ENCODE peak calls at places on chromosomes 12 and 14, in nine cellular contexts. One of them, this sample, is unnamed.

GRCh38 chr12:92259852-92260251 is 114.2 kb upstream of the BTG1 start:
- DNase-seq in cardiac muscle cell: no peak
- DNase-seq in adrenal gland: no peak
- DNase-seq in choroid plexus epithelial cell: peak; percentile 25
- DNase-seq in fibroblast of lung: no peak
- DNase-seq in endodermal cell: no peak
- DNase-seq in OCI-LY7: no peak
- DNase-seq in astrocyte: no peak
- DNase-seq in IMR-90: peak; percentile 8
- DNase-seq in this sample: no peak

GRCh38 chr14:68394113-68394718 is 398.7 kb downstream of the ZFP36L1 start:
- DNase-seq in cardiac muscle cell: no peak
- DNase-seq in adrenal gland: no peak
- DNase-seq in choroid plexus epithelial cell: peak; percentile 27
- DNase-seq in fibroblast of lung: peak; percentile 62
- DNase-seq in endodermal cell: no peak
- DNase-seq in OCI-LY7: no peak
- DNase-seq in astrocyte: peak; percentile 47
- DNase-seq in IMR-90: peak; percentile 63
- DNase-seq in this sample: no peak

GRCh38 chr14:71372411-71372838 is 465.2 kb downstream of the PCNX1 start:
- DNase-seq in cardiac muscle cell: no peak
- DNase-seq in adrenal gland: no peak
- DNase-seq in choroid plexus epithelial cell: peak; percentile 93
- DNase-seq in fibroblast of lung: peak; percentile 87
- DNase-seq in endodermal cell: no peak
- DNase-seq in OCI-LY7: no peak
- DNase-seq in astrocyte: peak; percentile 86
- DNase-seq in IMR-90: peak; percentile 88
- DNase-seq in this sample: peak; percentile 11

GRCh38 chr12:117853600-117853999 is 115.2 kb downstream of the KSR2 start:
- DNase-seq in cardiac muscle cell: no peak
- DNase-seq in adrenal gland: no peak
- DNase-seq in choroid plexus epithelial cell: no peak
- DNase-seq in fibroblast of lung: peak; percentile 10
- DNase-seq in endodermal cell: no peak
- DNase-seq in OCI-LY7: no peak
- DNase-seq in astrocyte: no peak
- DNase-seq in IMR-90: no peak
- DNase-seq in this sample: no peak

GRCh38 chr12:113762849-113763816 is 203.0 kb downstream of the RBM19 start:
- DNase-seq in cardiac muscle cell: no peak
- DNase-seq in adrenal gland: no peak
- DNase-seq in choroid plexus epithelial cell: no peak
- DNase-seq in fibroblast of lung: no peak
- DNase-seq in endodermal cell: no peak
- DNase-seq in OCI-LY7: no peak
- DNase-seq in astrocyte: no peak
- DNase-seq in IMR-90: no peak
- DNase-seq in this sample: no peak

GRCh38 chr12:126874427-126875026 is 1392.4 kb upstream of the TMEM132C start:
- DNase-seq in cardiac muscle cell: peak; percentile 71
- DNase-seq in adrenal gland: peak; percentile 72
- DNase-seq in choroid plexus epithelial cell: peak; percentile 4
- DNase-seq in fibroblast of lung: peak; percentile 28
- DNase-seq in endodermal cell: peak; percentile 98
- DNase-seq in OCI-LY7: peak; percentile 60
- DNase-seq in astrocyte: peak; percentile 4
- DNase-seq in IMR-90: no peak
- DNase-seq in this sample: peak; percentile 61

GRCh38 chr12:45314770-45315169 is 98.9 kb downstream of the ANO6 start:
- DNase-seq in cardiac muscle cell: no peak
- DNase-seq in adrenal gland: no peak
- DNase-seq in choroid plexus epithelial cell: no peak
- DNase-seq in fibroblast of lung: no peak
- DNase-seq in endodermal cell: no peak
- DNase-seq in OCI-LY7: no peak
- DNase-seq in astrocyte: no peak
- DNase-seq in IMR-90: no peak
- DNase-seq in this sample: no peak

GRCh38 chr14:104882325-104882973 is 17.4 kb downstream of the CEP170B start:
- DNase-seq in cardiac muscle cell: no peak
- DNase-seq in adrenal gland: no peak
- DNase-seq in choroid plexus epithelial cell: peak; percentile 23
- DNase-seq in fibroblast of lung: no peak
- DNase-seq in endodermal cell: peak; percentile 91
- DNase-seq in OCI-LY7: peak; percentile 23
- DNase-seq in astrocyte: no peak
- DNase-seq in IMR-90: no peak
- DNase-seq in this sample: no peak

GRCh38 chr12:52344111-52344510 is 22.9 kb upstream of the KRT83 start:
- DNase-seq in cardiac muscle cell: no peak
- DNase-seq in adrenal gland: no peak
- DNase-seq in choroid plexus epithelial cell: no peak
- DNase-seq in fibroblast of lung: no peak
- DNase-seq in endodermal cell: no peak
- DNase-seq in OCI-LY7: no peak
- DNase-seq in astrocyte: no peak
- DNase-seq in IMR-90: no peak
- DNase-seq in this sample: no peak

GRCh38 chr14:65352964-65353530 is 59.5 kb upstream of the FUT8 start:
- DNase-seq in cardiac muscle cell: no peak
- DNase-seq in adrenal gland: no peak
- DNase-seq in choroid plexus epithelial cell: no peak
- DNase-seq in fibroblast of lung: no peak
- DNase-seq in endodermal cell: no peak
- DNase-seq in OCI-LY7: peak; percentile 86
- DNase-seq in astrocyte: no peak
- DNase-seq in IMR-90: no peak
- DNase-seq in this sample: no peak

GRCh38 chr12:15154108-15154507 is 67.1 kb downstream of the RERG start:
- DNase-seq in cardiac muscle cell: no peak
- DNase-seq in adrenal gland: no peak
- DNase-seq in choroid plexus epithelial cell: no peak
- DNase-seq in fibroblast of lung: no peak
- DNase-seq in endodermal cell: no peak
- DNase-seq in OCI-LY7: no peak
- DNase-seq in astrocyte: no peak
- DNase-seq in IMR-90: no peak
- DNase-seq in this sample: no peak

GRCh38 chr14:43411841-43412240 is 1095.2 kb downstream of the FSCB start:
- DNase-seq in cardiac muscle cell: no peak
- DNase-seq in adrenal gland: no peak
- DNase-seq in choroid plexus epithelial cell: peak; percentile 34
- DNase-seq in fibroblast of lung: no peak
- DNase-seq in endodermal cell: no peak
- DNase-seq in OCI-LY7: no peak
- DNase-seq in astrocyte: no peak
- DNase-seq in IMR-90: no peak
- DNase-seq in this sample: no peak

GRCh38 chr12:24861751-24862575 is 86.9 kb downstream of the BCAT1 start:
- DNase-seq in cardiac muscle cell: no peak
- DNase-seq in adrenal gland: no peak
- DNase-seq in choroid plexus epithelial cell: peak; percentile 54
- DNase-seq in fibroblast of lung: peak; percentile 88
- DNase-seq in endodermal cell: no peak
- DNase-seq in OCI-LY7: no peak
- DNase-seq in astrocyte: peak; percentile 88
- DNase-seq in IMR-90: peak; percentile 25
- DNase-seq in this sample: no peak

DNA sequence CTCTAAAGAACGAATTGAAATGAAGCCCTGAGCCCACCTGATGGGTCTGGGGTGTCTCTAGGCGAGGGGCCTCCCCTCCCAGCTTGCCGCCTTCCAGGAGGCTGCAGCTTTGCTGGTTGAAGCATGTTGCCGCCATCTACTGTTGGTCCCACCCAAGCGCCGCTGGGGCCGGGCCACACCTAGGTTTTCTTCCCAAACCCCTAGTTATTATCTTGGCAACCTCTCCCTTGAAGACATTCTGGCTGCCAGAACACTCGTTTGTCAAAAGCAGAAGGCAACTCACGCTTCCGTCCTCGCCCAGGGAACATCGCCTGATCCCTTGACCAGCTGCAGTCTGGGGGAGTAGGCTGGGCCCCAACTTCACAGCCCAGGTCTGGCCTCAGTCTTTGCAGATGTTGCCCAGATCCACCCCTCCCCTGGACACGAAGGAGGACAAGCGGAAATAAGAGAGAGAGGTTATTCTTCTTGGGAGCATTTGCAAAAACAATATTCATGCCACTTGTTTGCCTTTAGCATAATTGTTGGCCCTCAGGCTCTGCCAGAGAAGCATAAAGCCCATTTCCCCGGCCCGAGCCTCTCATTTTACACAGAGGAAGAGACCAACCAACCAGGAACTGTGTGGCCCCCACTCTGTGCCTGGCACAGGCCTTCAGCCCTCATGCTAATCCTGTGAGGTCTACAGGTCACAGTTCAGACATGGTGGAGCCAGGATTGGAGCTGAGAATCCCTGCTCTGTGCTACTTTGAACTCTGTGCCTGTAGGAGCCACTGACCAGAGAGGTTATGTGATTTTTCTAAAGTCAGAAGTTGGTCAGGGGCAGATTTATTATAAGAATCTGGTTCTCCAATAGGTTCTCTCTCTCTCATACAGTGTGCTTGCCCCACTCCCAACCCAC is 6.7 kb downstream of the EMP1 start:
- DNase-seq in cardiac muscle cell: peak; percentile 35
- DNase-seq in adrenal gland: no peak
- DNase-seq in choroid plexus epithelial cell: peak; percentile 31
- DNase-seq in fibroblast of lung: no peak
- DNase-seq in endodermal cell: peak; percentile 93
- DNase-seq in OCI-LY7: no peak
- DNase-seq in astrocyte: no peak
- DNase-seq in IMR-90: no peak
- DNase-seq in this sample: peak; percentile 27
- TF ChIP-seq CTCF in cardiac muscle cell: peak; percentile 40
- TF ChIP-seq CTCF in adrenal gland: no peak
- TF ChIP-seq CTCF in choroid plexus epithelial cell: peak; percentile 42
- TF ChIP-seq CTCF in fibroblast of lung: peak; percentile 9
- TF ChIP-seq CTCF in endodermal cell: peak; percentile 94
- TF ChIP-seq CTCF in OCI-LY7: peak; percentile 18
- TF ChIP-seq CTCF in astrocyte: no peak
- TF ChIP-seq CTCF in IMR-90: peak; percentile 15
- TF ChIP-seq CTCF in this sample: no peak

DNA sequence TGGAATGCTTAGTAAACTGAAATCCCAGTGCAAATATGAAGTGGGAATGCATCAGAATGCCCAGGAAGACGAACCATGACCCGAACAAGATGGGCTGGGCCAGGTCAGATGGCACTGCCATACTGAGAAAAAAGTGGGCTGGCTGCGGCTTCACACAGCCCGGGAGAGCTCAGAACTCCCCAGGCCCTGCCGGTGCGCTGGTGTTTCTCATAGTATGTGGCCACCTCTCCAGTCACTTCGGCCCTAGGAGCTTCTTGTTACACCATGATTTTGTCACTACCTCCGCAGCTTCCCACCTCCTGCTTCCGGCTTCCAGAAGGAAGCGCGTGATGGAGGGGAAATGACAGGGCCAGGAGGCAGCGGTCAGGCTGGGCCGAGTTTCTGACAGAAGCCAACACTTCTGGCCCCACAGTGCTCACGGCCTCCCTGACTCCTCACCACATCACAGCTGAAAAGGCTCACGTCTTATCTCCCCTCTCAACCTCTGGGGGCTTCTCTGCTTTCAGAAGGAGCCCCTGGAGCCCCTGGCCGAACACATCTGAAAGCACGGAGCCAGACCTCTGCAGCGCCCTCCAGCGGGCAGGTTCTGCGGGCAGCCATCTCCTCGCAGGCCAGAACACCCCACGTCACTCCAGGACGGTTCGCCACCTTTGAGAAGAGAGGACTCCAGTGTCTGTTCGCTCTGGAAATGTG is 30.7 kb downstream of the DAD1 start:
- DNase-seq in cardiac muscle cell: no peak
- DNase-seq in adrenal gland: no peak
- DNase-seq in choroid plexus epithelial cell: no peak
- DNase-seq in fibroblast of lung: no peak
- DNase-seq in endodermal cell: peak; percentile 84
- DNase-seq in OCI-LY7: peak; percentile 71
- DNase-seq in astrocyte: no peak
- DNase-seq in IMR-90: no peak
- DNase-seq in this sample: no peak
- TF ChIP-seq CTCF in cardiac muscle cell: peak; percentile 39
- TF ChIP-seq CTCF in adrenal gland: no peak
- TF ChIP-seq CTCF in choroid plexus epithelial cell: peak; percentile 40
- TF ChIP-seq CTCF in fibroblast of lung: peak; percentile 24
- TF ChIP-seq CTCF in endodermal cell: peak; percentile 79
- TF ChIP-seq CTCF in OCI-LY7: peak; percentile 89
- TF ChIP-seq CTCF in astrocyte: no peak
- TF ChIP-seq CTCF in IMR-90: peak; percentile 8
- TF ChIP-seq CTCF in this sample: no peak

DNA sequence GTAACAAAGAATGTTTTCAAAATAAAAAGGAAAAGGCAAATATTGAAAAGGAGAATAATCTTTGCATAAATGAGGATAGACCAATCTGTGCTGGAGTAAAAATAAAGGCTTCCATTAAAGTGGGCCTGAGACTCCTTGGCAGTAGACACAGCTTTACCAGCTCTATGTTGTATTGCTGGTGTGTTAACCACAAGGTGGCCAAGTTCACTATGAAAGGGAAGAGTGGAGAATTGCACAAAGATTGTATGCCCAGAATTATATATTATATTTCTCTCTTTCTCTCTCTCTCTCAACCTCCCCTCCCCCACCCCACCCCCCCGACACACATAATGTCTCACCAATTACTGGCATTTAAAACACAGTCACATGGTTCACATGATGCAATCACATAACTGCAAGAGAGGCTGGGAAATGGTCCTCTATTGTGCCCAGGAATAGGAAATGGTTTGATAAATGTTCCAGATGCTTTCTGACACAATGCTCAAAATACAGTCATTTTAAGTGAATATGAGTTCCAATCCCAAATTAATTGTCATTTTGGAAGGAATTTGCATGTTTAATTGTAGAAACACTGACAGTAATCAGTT is 222.6 kb upstream of the SYT1 start:
- DNase-seq in cardiac muscle cell: no peak
- DNase-seq in adrenal gland: no peak
- DNase-seq in choroid plexus epithelial cell: peak; percentile 47
- DNase-seq in fibroblast of lung: peak; percentile 7
- DNase-seq in endodermal cell: no peak
- DNase-seq in OCI-LY7: no peak
- DNase-seq in astrocyte: no peak
- DNase-seq in IMR-90: peak; percentile 4
- DNase-seq in this sample: no peak
- TF ChIP-seq CTCF in cardiac muscle cell: no peak
- TF ChIP-seq CTCF in adrenal gland: no peak
- TF ChIP-seq CTCF in choroid plexus epithelial cell: peak; percentile 39
- TF ChIP-seq CTCF in fibroblast of lung: no peak
- TF ChIP-seq CTCF in endodermal cell: peak; percentile 68
- TF ChIP-seq CTCF in OCI-LY7: no peak
- TF ChIP-seq CTCF in astrocyte: no peak
- TF ChIP-seq CTCF in IMR-90: peak; percentile 7
- TF ChIP-seq CTCF in this sample: no peak

DNA sequence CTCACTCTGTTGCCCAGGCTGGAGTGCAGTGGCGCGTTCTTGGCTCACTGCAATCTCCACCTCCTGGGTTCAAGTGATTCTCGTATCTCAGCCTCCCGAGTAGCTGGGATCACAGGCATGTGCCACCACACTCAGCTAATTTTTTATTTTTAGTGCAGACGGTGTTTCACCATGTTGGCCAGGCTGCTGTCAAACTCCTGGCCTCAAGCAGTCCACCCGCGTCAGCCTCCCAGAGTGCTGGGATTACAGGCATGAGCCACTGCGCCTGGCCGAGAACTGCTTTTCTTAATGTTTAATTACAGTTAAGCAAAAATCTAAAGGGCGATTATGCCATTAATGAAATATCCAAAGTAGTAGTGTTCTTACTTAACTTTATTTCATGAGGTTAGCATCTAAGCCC is 13.6 kb downstream of the YARS2 start:
- DNase-seq in cardiac muscle cell: no peak
- DNase-seq in adrenal gland: no peak
- DNase-seq in choroid plexus epithelial cell: no peak
- DNase-seq in fibroblast of lung: no peak
- DNase-seq in endodermal cell: no peak
- DNase-seq in OCI-LY7: no peak
- DNase-seq in astrocyte: no peak
- DNase-seq in IMR-90: no peak
- DNase-seq in this sample: no peak
- TF ChIP-seq CTCF in cardiac muscle cell: no peak
- TF ChIP-seq CTCF in adrenal gland: no peak
- TF ChIP-seq CTCF in choroid plexus epithelial cell: no peak
- TF ChIP-seq CTCF in fibroblast of lung: no peak
- TF ChIP-seq CTCF in endodermal cell: no peak
- TF ChIP-seq CTCF in OCI-LY7: no peak
- TF ChIP-seq CTCF in astrocyte: no peak
- TF ChIP-seq CTCF in IMR-90: no peak
- TF ChIP-seq CTCF in this sample: no peak

This sample was measured in GM20000.